ENCODE peak calls at places on chromosomes 5 and 9, in six cellular contexts. J, F, V, X, C and B are unnamed samples.
A peak's percentile ranks its signal among the peaks of the same experiment; 100 is the strongest.

GRCh38 chr5:137667341-137667740 is 68.5 kb downstream of the KLHL3 start:
- DNase-seq in J (no peak), F (no peak), V (no peak), X (no peak), C (no peak), B (no peak)

GRCh38 chr5:99122976-99123375 is 194.2 kb upstream of the CHD1 start:
- DNase-seq in J (no peak), F (no peak), V (no peak), X (no peak), C (no peak), B (no peak)

GRCh38 chr9:114515528-114515927 is 10.3 kb upstream of the WHRN start:
- DNase-seq in J (no peak), F (no peak), V (no peak), X (no peak), C (no peak), B (no peak)

GRCh38 chr9:69975681-69976080 is 68.0 kb upstream of the MAMDC2 start:
- DNase-seq in J (no peak), F (no peak), V (no peak), X (no peak), C (no peak), B (no peak)

GRCh38 chr5:112757468-112758208 is 20.0 kb downstream of the APC start:
- DNase-seq in J (no peak), F (peak; percentile 48), V (no peak), X (peak; percentile 61), C (no peak), B (peak; percentile 46)

GRCh38 chr9:127979333-127980055 is 1.3 kb downstream of the EEIG1 start:
- DNase-seq in J (peak; percentile 73), F (no peak), V (peak; percentile 77), X (peak; percentile 41), C (no peak), B (no peak)

GRCh38 chr5:42492978-42493377 is 69.7 kb downstream of the GHR start:
- DNase-seq in J (no peak), F (no peak), V (no peak), X (no peak), C (no peak), B (no peak)

GRCh38 chr5:2948875-2949274 is 197.4 kb upstream of the IRX2 start:
- DNase-seq in J (no peak), F (no peak), V (no peak), X (no peak), C (no peak), B (no peak)

GRCh38 chr5:68087866-68088265 is 127.7 kb upstream of the PIK3R1 start:
- DNase-seq in J (no peak), F (no peak), V (no peak), X (no peak), C (no peak), B (no peak)

GRCh38 chr5:93069276-93069675 is 511.7 kb downstream of the NR2F1-AS1 start:
- DNase-seq in J (no peak), F (no peak), V (no peak), X (no peak), C (no peak), B (no peak)

GRCh38 chr5:159018855-159019254 is 80.9 kb downstream of the EBF1 start:
- DNase-seq in J (no peak), F (no peak), V (no peak), X (no peak), C (no peak), B (no peak)

GRCh38 chr5:159021360-159022177 is 78.1 kb downstream of the EBF1 start:
- DNase-seq in J (no peak), F (no peak), V (no peak), X (no peak), C (no peak), B (no peak)

GRCh38 chr5:159017787-159018186 is 81.9 kb downstream of the EBF1 start:
- DNase-seq in J (peak; percentile 51), F (no peak), V (no peak), X (no peak), C (peak; percentile 10), B (no peak)

GRCh38 chr5:159026781-159027180 is 72.9 kb downstream of the EBF1 start:
- DNase-seq in J (no peak), F (no peak), V (no peak), X (no peak), C (no peak), B (no peak)

DNA sequence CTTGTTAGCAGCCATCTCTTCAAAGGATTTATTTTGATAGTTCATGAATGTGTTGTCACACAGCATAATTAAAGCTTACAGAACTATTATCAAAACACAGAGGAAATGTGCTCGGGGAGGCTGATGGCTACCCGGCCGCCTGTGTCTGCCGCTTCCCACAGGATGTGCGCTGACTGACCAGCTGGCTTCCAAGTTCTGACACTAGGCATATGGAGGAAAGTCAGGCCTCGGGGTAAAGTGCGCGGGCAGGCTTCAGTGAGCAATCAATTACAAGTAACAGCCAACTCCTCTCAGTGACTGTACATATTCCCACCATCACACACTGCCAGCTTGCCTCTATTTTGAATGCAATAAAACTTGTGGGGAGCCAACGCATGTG is 77.5 kb downstream of the EBF1 start:
- DNase-seq in J (no peak), F (no peak), V (no peak), X (no peak), C (no peak), B (peak; percentile 40)
- TF ChIP-seq SP1 in J (no peak), F (no peak), V (no peak), X (no peak), C (no peak), B (no peak)

DNA sequence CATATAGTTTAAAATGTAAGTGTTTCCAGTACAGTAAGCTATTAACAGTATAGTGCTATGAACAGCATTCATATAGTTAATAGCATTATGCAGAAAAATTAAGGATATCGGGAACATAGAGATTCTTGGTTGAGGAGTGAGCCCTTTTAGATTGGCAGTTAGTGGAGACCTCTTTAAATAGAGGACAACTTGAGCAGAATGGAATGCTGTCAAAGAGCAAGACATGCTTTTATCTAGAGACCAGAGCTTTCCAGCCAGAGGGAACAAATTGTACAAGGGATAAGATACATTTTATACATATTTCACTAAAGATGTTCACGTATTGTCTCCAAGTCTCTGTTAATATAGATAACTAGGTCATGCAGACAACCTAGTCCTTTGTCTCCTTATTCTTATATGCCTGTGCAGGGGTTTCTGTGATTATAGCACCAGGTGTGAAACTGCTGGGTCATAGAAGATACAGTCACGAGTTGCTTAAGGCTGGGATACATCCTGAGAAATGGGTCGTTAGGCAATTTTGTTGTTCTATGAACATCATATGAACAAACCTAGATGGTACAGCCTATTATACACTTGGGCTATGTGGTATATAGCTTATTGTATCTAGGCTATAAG is 6.0 kb downstream of the IPO11 start:
- DNase-seq in J (no peak), F (no peak), V (no peak), X (no peak), C (no peak), B (no peak)
- TF ChIP-seq SP1 in J (no peak), F (no peak), V (no peak), X (no peak), C (no peak), B (no peak)

GRCh38 chr5:159878988-159879471 is 37.3 kb upstream of the ADRA1B start:
- DNase-seq in J (peak; percentile 54), F (no peak), V (peak; percentile 61), X (peak; percentile 27), C (peak; percentile 14), B (peak; percentile 60)

GRCh38 chr5:159877894-159878448 is 38.3 kb upstream of the ADRA1B start:
- DNase-seq in J (no peak), F (no peak), V (no peak), X (no peak), C (no peak), B (no peak)

GRCh38 chr5:159873680-159874079 is 42.6 kb upstream of the ADRA1B start:
- DNase-seq in J (no peak), F (no peak), V (no peak), X (no peak), C (no peak), B (no peak)

GRCh38 chr5:159874308-159874707 is 42.0 kb upstream of the ADRA1B start:
- DNase-seq in J (no peak), F (no peak), V (no peak), X (no peak), C (no peak), B (no peak)

DNA sequence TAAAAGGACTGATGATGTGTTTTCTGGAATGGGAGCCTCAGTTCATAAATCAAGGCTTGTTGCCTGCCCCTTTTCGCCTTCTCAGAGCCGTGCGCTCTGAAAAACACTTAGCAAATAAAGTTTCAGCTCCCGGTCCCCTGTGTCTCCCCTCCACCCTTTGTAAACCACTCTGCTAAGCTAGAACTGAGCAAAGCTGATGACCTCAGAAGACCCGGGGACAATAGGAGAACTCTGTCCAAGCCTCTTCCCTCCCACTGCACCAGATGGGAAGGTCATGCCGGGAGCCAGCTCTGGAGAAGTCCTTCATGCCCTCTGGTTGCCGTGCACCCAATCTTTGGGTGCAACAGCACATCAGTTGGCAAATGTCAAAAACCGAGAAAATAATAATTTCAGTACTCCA is 39.2 kb upstream of the ADRA1B start:
- DNase-seq in J (no peak), F (no peak), V (no peak), X (no peak), C (no peak), B (no peak)
- TF ChIP-seq SP1 in J (no peak), F (no peak), V (no peak), X (no peak), C (no peak), B (no peak)

GRCh38 chr5:38579105-38579504 is 22.7 kb upstream of the LIFR start:
- DNase-seq in J (no peak), F (no peak), V (no peak), X (no peak), C (no peak), B (no peak)
- TF ChIP-seq SP1 in J (no peak), F (no peak), V (no peak), X (no peak), C (no peak), B (no peak)

DNA sequence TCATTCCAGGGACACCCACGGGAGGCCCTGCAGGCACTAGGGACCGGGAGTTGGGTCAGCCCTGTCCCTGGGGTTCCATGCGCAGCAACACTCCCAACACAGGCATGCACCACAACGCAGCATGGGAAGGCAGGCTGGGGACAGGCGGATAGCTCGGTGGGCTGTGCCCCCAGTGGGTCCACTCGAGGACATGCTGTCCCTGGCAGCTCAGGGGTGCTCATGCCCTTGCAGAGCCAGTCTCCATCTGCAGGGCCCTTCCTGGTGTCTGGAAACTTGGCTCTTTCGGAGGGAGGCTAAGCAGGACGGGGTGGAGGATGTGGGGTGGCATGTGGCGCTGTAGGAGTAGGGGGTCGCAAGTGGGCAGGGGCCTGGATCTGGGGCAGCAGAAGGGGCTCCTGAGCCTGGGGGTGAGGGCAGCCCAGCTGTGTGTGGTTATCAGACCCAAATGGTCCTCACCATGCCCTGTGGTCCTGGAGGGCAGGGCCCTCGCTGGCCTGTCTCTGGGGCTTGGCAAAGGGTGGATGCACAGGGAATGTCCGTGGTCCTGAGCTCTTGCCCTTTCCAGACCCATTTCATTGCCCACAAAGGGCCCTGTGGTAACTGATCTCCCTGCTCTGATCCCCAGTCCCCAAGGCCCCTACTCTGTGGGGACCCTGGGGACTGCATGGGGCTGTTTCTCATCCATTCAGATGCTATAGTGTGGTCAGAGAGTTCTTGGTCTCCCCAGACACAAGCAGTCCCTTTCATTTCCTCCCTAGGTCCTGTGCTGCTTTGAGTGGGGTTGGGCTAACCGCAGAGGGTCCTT is 90.3 kb upstream of the PHYKPL start:
- DNase-seq in J (no peak), F (no peak), V (no peak), X (no peak), C (no peak), B (no peak)
- TF ChIP-seq SP1 in J (no peak), F (no peak), V (no peak), X (no peak), C (no peak), B (no peak)

GRCh38 chr5:74616236-74617146 is 24.0 kb downstream of the ENC1 start:
- DNase-seq in J (no peak), F (no peak), V (no peak), X (no peak), C (no peak), B (no peak)
- TF ChIP-seq SP1 in J (no peak), F (no peak), V (no peak), X (no peak), C (no peak), B (no peak)